ENCODE peak calls at places on chromosomes 13 and 19, in nine cellular contexts. X is hepatic stellate cell, L is ACHN, O is epithelial cell of prostate, A is renal cortical epithelial cell, C is HTR-8/SVneo, G is tibial nerve, V is trophoblast cell, T is T-cell. M is an unnamed sample.

GRCh38 chr13:28037399-28037798 is 48.9 kb upstream of the URAD start:
- DNase-seq in O (peak; percentile 10), T (no peak), G (no peak), C (no peak), V (no peak), L (peak; percentile 11), A (no peak), X (peak; percentile 15), M (no peak)

GRCh38 chr13:108643646-108644353 is 14.4 kb downstream of the MYO16 start:
- DNase-seq in C (no peak), V (no peak), X (no peak), L (no peak), O (no peak), A (peak; percentile 65), T (no peak), G (no peak), M (no peak)

GRCh38 chr13:26067601-26068000 is 15.8 kb upstream of the SHISA2 start:
- DNase-seq in X (no peak), G (no peak), T (no peak), V (peak; percentile 54), L (no peak), A (no peak), C (no peak), O (no peak), M (peak; percentile 57)

GRCh38 chr19:47421844-47422395 is 2.6 kb upstream of the MEIS3 start:
- DNase-seq in T (no peak), O (no peak), C (peak; percentile 66), V (no peak), X (no peak), A (no peak), L (no peak), G (no peak), M (no peak)

GRCh38 chr19:50669319-50670101 is 20.3 kb downstream of the C19orf81 start:
- DNase-seq in A (peak; percentile 6), O (no peak), V (peak; percentile 69), G (peak; percentile 20), X (peak; percentile 69), C (peak; percentile 43), T (no peak), L (peak; percentile 37), M (no peak)

GRCh38 chr13:20873348-20873747 is 29.2 kb downstream of the XPO4 start:
- DNase-seq in O (no peak), C (no peak), L (no peak), G (no peak), X (peak; percentile 24), T (no peak), V (no peak), A (peak; percentile 74), M (no peak)

GRCh38 chr13:40484101-40484800 is 182.2 kb downstream of the FOXO1 start:
- DNase-seq in T (no peak), O (no peak), V (no peak), L (no peak), C (no peak), A (no peak), X (no peak), G (no peak), M (no peak)

GRCh38 chr13:30329009-30329585 is 21.7 kb upstream of the KATNAL1 start:
- DNase-seq in V (no peak), L (no peak), A (no peak), O (no peak), X (no peak), G (no peak), C (no peak), T (no peak), M (no peak)

GRCh38 chr19:33261511-33262192 is 36.0 kb upstream of the SLC7A10 start:
- DNase-seq in T (no peak), G (no peak), V (no peak), X (no peak), A (no peak), L (no peak), O (no peak), C (no peak), M (no peak)

GRCh38 chr19:8438236-8438635 is 6.5 kb upstream of the HNRNPM start:
- DNase-seq in G (no peak), L (no peak), V (peak; percentile 74), O (no peak), X (no peak), T (no peak), A (no peak), C (no peak), M (no peak)

GRCh38 chr13:48731957-48732569 is 78.3 kb downstream of the CYSLTR2 start:
- DNase-seq in A (peak; percentile 9), T (peak; percentile 30), V (peak; percentile 69), X (no peak), C (no peak), O (no peak), L (no peak), G (peak; percentile 29), M (no peak)

GRCh38 chr13:102035969-102036368 is 365.9 kb downstream of the FGF14 start:
- DNase-seq in T (no peak), O (no peak), X (no peak), V (no peak), C (no peak), A (peak; percentile 83), L (no peak), G (no peak), M (no peak)

GRCh38 chr19:2663920-2664571 is 38.4 kb downstream of the GNG7 start:
- DNase-seq in G (no peak), X (no peak), C (no peak), A (no peak), L (no peak), T (no peak), V (no peak), O (no peak), M (no peak)

GRCh38 chr19:18029617-18030338 is 21.8 kb downstream of the ARRDC2 start:
- DNase-seq in V (no peak), C (no peak), L (no peak), A (peak; percentile 51), X (no peak), T (no peak), G (no peak), O (no peak), M (peak; percentile 60)

GRCh38 chr13:31951215-31951678 is 80.3 kb upstream of the FRY start:
- DNase-seq in T (peak; percentile 22), A (peak; percentile 34), O (peak; percentile 72), X (peak; percentile 23), L (no peak), G (peak; percentile 48), C (no peak), V (peak; percentile 63), M (peak; percentile 45)

GRCh38 chr19:46502891-46503290 is 7.2 kb upstream of the PNMA8B start:
- DNase-seq in T (no peak), C (no peak), A (no peak), L (no peak), G (no peak), V (no peak), O (no peak), X (no peak), M (no peak)

GRCh38 chr19:17292301-17293074 is 10.7 kb downstream of the ABHD8 start:
- DNase-seq in T (peak; percentile 60), V (peak; percentile 93), G (peak; percentile 75), O (no peak), A (peak; percentile 76), C (peak; percentile 85), L (peak; percentile 85), X (peak; percentile 97), M (peak; percentile 86)

GRCh38 chr13:94173312-94173854 is 306.1 kb downstream of the DCT start:
- DNase-seq in A (no peak), V (no peak), O (no peak), G (no peak), L (no peak), T (no peak), X (peak; percentile 8), C (no peak), M (no peak)

GRCh38 chr13:97127842-97128241 is 94.3 kb upstream of the MBNL2 start:
- DNase-seq in A (peak; percentile 16), G (no peak), X (no peak), V (peak; percentile 92), O (no peak), L (no peak), C (no peak), T (no peak), M (peak; percentile 75)

GRCh38 chr13:113447596-113447995 is 5.7 kb downstream of the ADPRHL1 start:
- DNase-seq in L (no peak), C (no peak), O (no peak), X (no peak), A (no peak), T (no peak), V (no peak), G (no peak), M (no peak)

GRCh38 chr19:16266586-16266942 is 58.1 kb upstream of the KLF2 start:
- DNase-seq in C (no peak), T (peak; percentile 67), L (no peak), O (no peak), G (no peak), A (no peak), X (no peak), V (no peak), M (no peak)

GRCh38 chr13:53052675-53053074 is 24.1 kb downstream of the OLFM4 start:
- DNase-seq in T (no peak), L (no peak), A (no peak), V (no peak), O (no peak), G (no peak), C (no peak), X (no peak), M (no peak)

GRCh38 chr13:111373486-111373885 is 53.0 kb downstream of the TEX29 start:
- DNase-seq in G (no peak), C (no peak), X (no peak), O (no peak), A (no peak), L (no peak), V (no peak), T (no peak), M (no peak)

GRCh38 chr19:48511321-48511731 is 309 bp downstream of the LMTK3 start:
- DNase-seq in V (peak; percentile 75), G (no peak), X (no peak), C (no peak), L (no peak), A (no peak), T (no peak), O (no peak), M (no peak)

GRCh38 chr13:30051531-30052060 is 201.2 kb upstream of the UBL3 start:
- DNase-seq in V (no peak), G (no peak), T (no peak), L (no peak), C (no peak), X (no peak), A (no peak), O (no peak), M (no peak)

GRCh38 chr19:54001496-54001895 is 10.1 kb downstream of the CACNG6 start:
- DNase-seq in G (no peak), X (no peak), A (no peak), T (no peak), C (no peak), V (peak; percentile 50), L (no peak), O (no peak), M (no peak)

GRCh38 chr13:49620170-49620621 is 8.1 kb upstream of the ARL11 start:
- DNase-seq in X (no peak), L (no peak), O (no peak), V (peak; percentile 52), G (no peak), C (no peak), A (no peak), T (no peak), M (no peak)

M was measured in PC-9.